ENCODE peak calls at places on chromosomes 12 and 14, in seven cellular contexts. N, Z, A, Y, G, X and B are unnamed samples.

GRCh38 chr12:100058482-100059029 is 73.8 kb upstream of the ANKS1B start:
- DNase-seq in N (peak; percentile 91), Z (peak; percentile 42), A (no peak), Y (peak; percentile 74), G (peak; percentile 56), X (no peak), B (peak; percentile 68)

GRCh38 chr14:33755358-33755757 is 195.5 kb downstream of the EGLN3 start:
- DNase-seq in N (no peak), Z (no peak), A (no peak), Y (no peak), G (no peak), X (no peak), B (no peak)

GRCh38 chr12:24921251-24922038 is 27.5 kb downstream of the BCAT1 start:
- DNase-seq in N (peak; percentile 58), Z (no peak), A (no peak), Y (no peak), G (peak; percentile 37), X (no peak), B (no peak)

GRCh38 chr14:34971381-34971780 is 11.4 kb upstream of the SRP54 start:
- DNase-seq in N (peak; percentile 50), Z (no peak), A (no peak), Y (no peak), G (no peak), X (no peak), B (no peak)

GRCh38 chr14:58560208-58560607 is 77.6 kb upstream of the DACT1 start:
- DNase-seq in N (peak; percentile 56), Z (peak; percentile 28), A (no peak), Y (no peak), G (no peak), X (no peak), B (no peak)

GRCh38 chr14:97703006-97703760 is 906.0 kb downstream of the VRK1 start:
- DNase-seq in N (no peak), Z (peak; percentile 87), A (no peak), Y (no peak), G (no peak), X (no peak), B (no peak)

GRCh38 chr14:23137221-23138172 is 18.4 kb upstream of the CEBPE start:
- DNase-seq in N (no peak), Z (no peak), A (no peak), Y (no peak), G (no peak), X (no peak), B (no peak)

GRCh38 chr14:58297412-58297761 is 968 bp upstream of the ARID4A start:
- DNase-seq in N (peak; percentile 65), Z (no peak), A (no peak), Y (no peak), G (peak; percentile 52), X (no peak), B (peak; percentile 15)

GRCh38 chr12:3224530-3224903 is 147.3 kb downstream of the TSPAN9 start:
- DNase-seq in N (no peak), Z (no peak), A (no peak), Y (no peak), G (no peak), X (no peak), B (no peak)

GRCh38 chr12:106189341-106189740 is 50.6 kb upstream of the NUAK1 start:
- DNase-seq in N (no peak), Z (no peak), A (no peak), Y (no peak), G (no peak), X (no peak), B (no peak)

GRCh38 chr12:45425426-45425825 is 209.5 kb downstream of the ANO6 start:
- DNase-seq in N (peak; percentile 74), Z (no peak), A (no peak), Y (no peak), G (no peak), X (no peak), B (peak; percentile 56)

GRCh38 chr14:65117795-65118746 is 15.8 kb upstream of the MAX start:
- DNase-seq in N (no peak), Z (no peak), A (no peak), Y (no peak), G (no peak), X (peak; percentile 6), B (no peak)

GRCh38 chr12:94644622-94645021 is 5.7 kb downstream of the TMCC3 start:
- DNase-seq in N (peak; percentile 22), Z (peak; percentile 57), A (no peak), Y (peak; percentile 20), G (peak; percentile 94), X (no peak), B (no peak)

GRCh38 chr14:101201535-101202125 is 298.1 kb upstream of the RTL1 start:
- DNase-seq in N (no peak), Z (no peak), A (no peak), Y (no peak), G (no peak), X (no peak), B (no peak)

DNA sequence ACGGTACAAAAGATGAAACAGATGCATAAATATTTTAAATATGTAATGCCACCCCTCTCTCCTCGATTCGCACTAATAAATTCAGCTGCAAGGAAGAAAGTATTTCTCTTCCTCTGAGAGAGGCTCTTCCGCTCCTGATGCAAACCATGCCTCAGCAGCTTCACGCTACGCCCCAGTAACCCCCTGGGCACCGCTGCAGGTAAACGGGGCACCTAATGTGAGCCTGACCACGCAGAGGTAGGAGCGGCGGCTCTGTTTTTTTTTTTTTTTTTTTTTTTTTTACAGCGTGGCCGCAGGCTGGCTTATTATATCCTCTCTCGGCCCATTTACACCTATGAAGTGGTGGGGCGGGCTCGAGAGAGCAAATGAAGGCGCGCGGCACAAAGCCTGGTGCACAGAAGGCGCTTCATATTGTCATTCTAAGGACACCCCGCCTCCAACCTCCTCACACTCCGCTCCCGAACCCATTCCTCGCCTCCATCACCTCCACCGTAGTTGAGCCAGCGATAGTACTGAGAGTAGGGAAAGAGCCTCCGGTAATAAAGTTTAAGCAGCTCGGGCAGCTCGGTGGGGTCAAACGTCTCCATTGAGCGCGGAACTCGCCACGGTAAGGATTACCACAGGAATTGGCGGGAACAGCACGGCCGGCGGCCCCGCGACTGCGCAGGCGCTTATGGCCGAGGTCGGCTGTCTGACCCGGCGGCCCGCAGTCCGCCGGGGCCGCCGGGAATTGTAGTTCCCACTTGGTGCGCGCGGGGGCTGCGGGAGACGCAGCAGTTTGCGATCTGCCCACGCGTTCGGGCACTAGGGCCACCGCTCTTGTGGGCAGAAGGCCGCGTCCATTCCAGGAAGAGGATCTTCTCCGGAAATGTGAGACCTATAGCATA is at the start of gene PRIM1:
- DNase-seq in N (peak; percentile 68), Z (peak; percentile 94), A (peak; percentile 89), Y (peak; percentile 39), G (peak; percentile 71), X (peak; percentile 93), B (peak; percentile 22)
- TF ChIP-seq CTCF in N (peak; percentile 31), Z (peak; percentile 7), A (no peak), Y (no peak), G (peak; percentile 58), X (peak; percentile 73), B (no peak)

DNA sequence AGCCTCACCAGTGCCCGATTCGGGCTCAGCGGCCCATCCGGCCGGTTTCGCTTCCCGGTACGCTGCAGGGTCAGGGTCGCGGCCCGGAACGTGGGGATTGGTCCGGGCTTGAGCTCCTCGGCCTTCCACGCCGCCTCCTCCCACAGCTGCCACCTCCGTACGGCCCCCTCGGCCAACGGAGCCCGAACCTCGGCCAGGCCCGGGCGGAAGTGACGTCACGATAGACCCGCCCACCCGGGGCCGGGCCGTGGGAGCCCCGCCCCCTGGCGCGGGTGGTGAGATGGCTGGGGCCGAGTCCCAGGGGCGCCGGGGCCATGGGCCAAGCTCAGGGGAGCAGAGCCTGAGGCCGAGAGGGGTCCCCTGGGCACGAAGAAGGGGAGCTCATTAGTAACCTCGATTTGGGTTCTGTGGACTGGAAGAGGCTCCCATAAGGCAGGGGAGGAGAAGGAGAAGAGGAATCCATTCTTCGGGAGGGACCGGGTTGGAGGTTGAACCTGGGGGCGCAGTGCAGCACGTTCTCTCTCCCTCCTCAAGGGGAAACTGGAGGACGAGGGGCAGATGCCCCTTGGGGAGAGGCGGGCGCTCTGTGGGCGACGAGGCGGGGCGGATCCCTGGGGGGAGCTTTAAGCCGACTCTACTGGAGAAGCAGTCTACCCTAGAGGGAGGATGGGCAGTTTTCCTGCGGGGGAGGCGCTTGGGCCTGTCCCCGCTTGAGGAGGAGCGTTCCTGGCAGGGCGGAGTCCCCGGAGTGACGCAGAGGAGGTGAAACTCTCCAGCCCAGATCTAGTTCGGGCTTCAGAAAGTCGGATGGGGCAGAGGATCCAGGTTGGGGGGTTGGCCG is at the start of gene MLF2:
- DNase-seq in N (peak; percentile 99), Z (peak; percentile 98), A (peak; percentile 99), Y (peak; percentile 99), G (peak; percentile 95), X (peak; percentile 98), B (peak; percentile 98)
- TF ChIP-seq CTCF in N (no peak), Z (peak; percentile 0), A (peak; percentile 89), Y (peak; percentile 97), G (no peak), X (peak; percentile 90), B (peak; percentile 98)

GRCh38 chr14:75591331-75591946 is 13.0 kb downstream of the FLVCR2 start:
- DNase-seq in N (no peak), Z (no peak), A (no peak), Y (no peak), G (no peak), X (no peak), B (no peak)
- TF ChIP-seq CTCF in N (no peak), Z (no peak), A (no peak), Y (no peak), G (no peak), X (no peak), B (no peak)

GRCh38 chr12:95755236-95755865 is 35.2 kb downstream of the NTN4 start:
- DNase-seq in N (no peak), Z (no peak), A (no peak), Y (no peak), G (no peak), X (no peak), B (no peak)
- TF ChIP-seq CTCF in N (no peak), Z (no peak), A (no peak), Y (no peak), G (no peak), X (no peak), B (no peak)

GRCh38 chr12:20620311-20620710 is 74.8 kb upstream of the SLCO1C1 start:
- DNase-seq in N (peak; percentile 50), Z (no peak), A (no peak), Y (no peak), G (no peak), X (no peak), B (no peak)

GRCh38 chr12:20616093-20616492 is 79.0 kb upstream of the SLCO1C1 start:
- DNase-seq in N (no peak), Z (no peak), A (no peak), Y (no peak), G (no peak), X (no peak), B (no peak)
- TF ChIP-seq CTCF in N (no peak), Z (no peak), A (no peak), Y (no peak), G (no peak), X (no peak), B (no peak)

GRCh38 chr14:36510874-36511273 is 9.2 kb downstream of the NKX2-1 start:
- DNase-seq in N (no peak), Z (no peak), A (no peak), Y (no peak), G (no peak), X (no peak), B (no peak)

GRCh38 chr14:36513451-36514277 is 6.4 kb downstream of the NKX2-1 start:
- DNase-seq in N (no peak), Z (no peak), A (peak; percentile 84), Y (no peak), G (no peak), X (no peak), B (no peak)

GRCh38 chr14:36512585-36513003 is 7.4 kb downstream of the NKX2-1 start:
- DNase-seq in N (no peak), Z (no peak), A (no peak), Y (no peak), G (no peak), X (no peak), B (no peak)

GRCh38 chr14:36513012-36513420 is 7.0 kb downstream of the NKX2-1 start:
- DNase-seq in N (no peak), Z (no peak), A (peak; percentile 31), Y (no peak), G (no peak), X (no peak), B (no peak)

GRCh38 chr14:36511981-36512584 is 7.9 kb downstream of the NKX2-1 start:
- DNase-seq in N (no peak), Z (no peak), A (no peak), Y (no peak), G (no peak), X (no peak), B (no peak)
- TF ChIP-seq CTCF in N (no peak), Z (no peak), A (no peak), Y (no peak), G (no peak), X (no peak), B (no peak)